ENCODE peak calls at places on chromosomes 7 and 10, in six cellular contexts. One of them, this sample, is unnamed.

GRCh38 chr7:8291742-8292141 is 29.8 kb upstream of the ICA1 start:
- DNase-seq in OCI-LY7: no peak
- DNase-seq in cardiac muscle cell: no peak
- DNase-seq in hepatocyte: no peak
- DNase-seq in adrenal gland: no peak
- DNase-seq in neuronal stem cell: no peak
- DNase-seq in this sample: no peak

GRCh38 chr7:54109501-54109900 is 432.7 kb upstream of the VSTM2A start:
- DNase-seq in OCI-LY7: no peak
- DNase-seq in cardiac muscle cell: no peak
- DNase-seq in hepatocyte: no peak
- DNase-seq in adrenal gland: no peak
- DNase-seq in neuronal stem cell: no peak
- DNase-seq in this sample: no peak

GRCh38 chr10:91596821-91597396 is 36.0 kb downstream of the PPP1R3C start:
- DNase-seq in OCI-LY7: no peak
- DNase-seq in cardiac muscle cell: no peak
- DNase-seq in hepatocyte: no peak
- DNase-seq in adrenal gland: no peak
- DNase-seq in neuronal stem cell: no peak
- DNase-seq in this sample: no peak

GRCh38 chr10:122879339-122880273 is at the start of gene FAM24B:
- DNase-seq in OCI-LY7: peak
- DNase-seq in cardiac muscle cell: peak
- DNase-seq in hepatocyte: peak
- DNase-seq in adrenal gland: peak
- DNase-seq in neuronal stem cell: peak
- DNase-seq in this sample: peak

GRCh38 chr7:116585967-116586366 is 61.1 kb downstream of the CAV1 start:
- DNase-seq in OCI-LY7: no peak
- DNase-seq in cardiac muscle cell: no peak
- DNase-seq in hepatocyte: no peak
- DNase-seq in adrenal gland: no peak
- DNase-seq in neuronal stem cell: no peak
- DNase-seq in this sample: no peak

GRCh38 chr7:36895112-36895511 is 170.8 kb upstream of the AOAH start:
- DNase-seq in OCI-LY7: no peak
- DNase-seq in cardiac muscle cell: no peak
- DNase-seq in hepatocyte: peak
- DNase-seq in adrenal gland: no peak
- DNase-seq in neuronal stem cell: no peak
- DNase-seq in this sample: no peak

GRCh38 chr7:40133561-40134427 is 628 bp downstream of the MPLKIP start:
- DNase-seq in OCI-LY7: peak
- DNase-seq in cardiac muscle cell: no peak
- DNase-seq in hepatocyte: peak
- DNase-seq in adrenal gland: peak
- DNase-seq in neuronal stem cell: no peak
- DNase-seq in this sample: no peak

GRCh38 chr7:4707134-4707651 is 25.1 kb downstream of the FOXK1 start:
- DNase-seq in OCI-LY7: no peak
- DNase-seq in cardiac muscle cell: no peak
- DNase-seq in hepatocyte: no peak
- DNase-seq in adrenal gland: no peak
- DNase-seq in neuronal stem cell: peak
- DNase-seq in this sample: no peak

GRCh38 chr10:21002097-21002878 is 105.2 kb upstream of the NEBL start:
- DNase-seq in OCI-LY7: no peak
- DNase-seq in cardiac muscle cell: no peak
- DNase-seq in hepatocyte: no peak
- DNase-seq in adrenal gland: no peak
- DNase-seq in neuronal stem cell: no peak
- DNase-seq in this sample: no peak

GRCh38 chr10:20993387-20994170 is 96.5 kb upstream of the NEBL start:
- DNase-seq in OCI-LY7: no peak
- DNase-seq in cardiac muscle cell: no peak
- DNase-seq in hepatocyte: no peak
- DNase-seq in adrenal gland: no peak
- DNase-seq in neuronal stem cell: no peak
- DNase-seq in this sample: no peak

GRCh38 chr10:20999713-21000112 is 102.6 kb upstream of the NEBL start:
- DNase-seq in OCI-LY7: no peak
- DNase-seq in cardiac muscle cell: no peak
- DNase-seq in hepatocyte: no peak
- DNase-seq in adrenal gland: no peak
- DNase-seq in neuronal stem cell: no peak
- DNase-seq in this sample: no peak

GRCh38 chr10:20995123-20995978 is 98.2 kb upstream of the NEBL start:
- DNase-seq in OCI-LY7: no peak
- DNase-seq in cardiac muscle cell: no peak
- DNase-seq in hepatocyte: no peak
- DNase-seq in adrenal gland: no peak
- DNase-seq in neuronal stem cell: no peak
- DNase-seq in this sample: no peak

GRCh38 chr10:20998036-20998435 is 100.9 kb upstream of the NEBL start:
- DNase-seq in OCI-LY7: no peak
- DNase-seq in cardiac muscle cell: no peak
- DNase-seq in hepatocyte: no peak
- DNase-seq in adrenal gland: no peak
- DNase-seq in neuronal stem cell: no peak
- DNase-seq in this sample: no peak
- H3K4me3 ChIP-seq in OCI-LY7: no peak
- H3K4me3 ChIP-seq in cardiac muscle cell: no peak
- H3K4me3 ChIP-seq in hepatocyte: no peak
- H3K4me3 ChIP-seq in adrenal gland: no peak
- H3K4me3 ChIP-seq in neuronal stem cell: no peak
- H3K4me3 ChIP-seq in this sample: no peak

GRCh38 chr7:149027055-149027454 is 1.2 kb downstream of the PDIA4 start:
- DNase-seq in OCI-LY7: peak
- DNase-seq in cardiac muscle cell: no peak
- DNase-seq in hepatocyte: no peak
- DNase-seq in adrenal gland: no peak
- DNase-seq in neuronal stem cell: no peak
- DNase-seq in this sample: no peak

GRCh38 chr7:149021725-149022062 is 6.6 kb downstream of the PDIA4 start:
- DNase-seq in OCI-LY7: no peak
- DNase-seq in cardiac muscle cell: no peak
- DNase-seq in hepatocyte: no peak
- DNase-seq in adrenal gland: no peak
- DNase-seq in neuronal stem cell: no peak
- DNase-seq in this sample: no peak

GRCh38 chr7:149022961-149023360 is 5.3 kb downstream of the PDIA4 start:
- DNase-seq in OCI-LY7: no peak
- DNase-seq in cardiac muscle cell: no peak
- DNase-seq in hepatocyte: no peak
- DNase-seq in adrenal gland: no peak
- DNase-seq in neuronal stem cell: no peak
- DNase-seq in this sample: no peak

GRCh38 chr7:149020483-149020882 is 7.8 kb downstream of the PDIA4 start:
- DNase-seq in OCI-LY7: no peak
- DNase-seq in cardiac muscle cell: no peak
- DNase-seq in hepatocyte: no peak
- DNase-seq in adrenal gland: no peak
- DNase-seq in neuronal stem cell: no peak
- DNase-seq in this sample: no peak

DNA sequence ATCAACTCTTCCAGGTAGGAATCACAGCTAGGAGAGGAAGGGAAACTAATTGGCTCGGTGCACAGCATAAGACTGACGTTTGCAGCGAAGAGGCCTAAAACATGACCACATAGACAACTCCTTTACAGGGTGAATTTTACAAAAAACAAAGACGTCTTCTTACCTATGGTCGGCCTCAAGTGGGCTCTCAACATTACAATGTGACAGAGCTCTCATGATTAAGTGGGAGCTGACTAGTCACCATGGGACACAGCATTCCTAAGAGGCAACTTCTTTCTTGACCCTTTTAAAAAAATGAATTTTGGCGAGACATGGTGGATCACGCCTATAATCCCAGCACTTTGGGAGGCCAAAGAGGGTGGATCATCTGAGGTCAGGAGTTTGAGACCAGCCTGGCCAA is 4.6 kb downstream of the PDIA4 start:
- DNase-seq in OCI-LY7: no peak
- DNase-seq in cardiac muscle cell: peak
- DNase-seq in hepatocyte: no peak
- DNase-seq in adrenal gland: no peak
- DNase-seq in neuronal stem cell: no peak
- DNase-seq in this sample: no peak
- H3K27ac ChIP-seq in OCI-LY7: no peak
- H3K27ac ChIP-seq in cardiac muscle cell: peak
- H3K27ac ChIP-seq in hepatocyte: no peak
- H3K27ac ChIP-seq in adrenal gland: no peak
- H3K27ac ChIP-seq in neuronal stem cell: no peak
- H3K27ac ChIP-seq in this sample: no peak

GRCh38 chr10:110076559-110077318 is 69.0 kb downstream of the ADD3 start:
- DNase-seq in OCI-LY7: peak
- DNase-seq in cardiac muscle cell: no peak
- DNase-seq in hepatocyte: peak
- DNase-seq in adrenal gland: peak
- DNase-seq in neuronal stem cell: no peak
- DNase-seq in this sample: peak

GRCh38 chr10:110074298-110074697 is 66.5 kb downstream of the ADD3 start:
- DNase-seq in OCI-LY7: no peak
- DNase-seq in cardiac muscle cell: peak
- DNase-seq in hepatocyte: no peak
- DNase-seq in adrenal gland: no peak
- DNase-seq in neuronal stem cell: no peak
- DNase-seq in this sample: no peak

GRCh38 chr10:110074986-110075664 is 67.3 kb downstream of the ADD3 start:
- DNase-seq in OCI-LY7: peak
- DNase-seq in cardiac muscle cell: no peak
- DNase-seq in hepatocyte: no peak
- DNase-seq in adrenal gland: no peak
- DNase-seq in neuronal stem cell: no peak
- DNase-seq in this sample: no peak

GRCh38 chr10:110077436-110078120 is 69.8 kb downstream of the ADD3 start:
- DNase-seq in OCI-LY7: no peak
- DNase-seq in cardiac muscle cell: no peak
- DNase-seq in hepatocyte: no peak
- DNase-seq in adrenal gland: no peak
- DNase-seq in neuronal stem cell: no peak
- DNase-seq in this sample: no peak

DNA sequence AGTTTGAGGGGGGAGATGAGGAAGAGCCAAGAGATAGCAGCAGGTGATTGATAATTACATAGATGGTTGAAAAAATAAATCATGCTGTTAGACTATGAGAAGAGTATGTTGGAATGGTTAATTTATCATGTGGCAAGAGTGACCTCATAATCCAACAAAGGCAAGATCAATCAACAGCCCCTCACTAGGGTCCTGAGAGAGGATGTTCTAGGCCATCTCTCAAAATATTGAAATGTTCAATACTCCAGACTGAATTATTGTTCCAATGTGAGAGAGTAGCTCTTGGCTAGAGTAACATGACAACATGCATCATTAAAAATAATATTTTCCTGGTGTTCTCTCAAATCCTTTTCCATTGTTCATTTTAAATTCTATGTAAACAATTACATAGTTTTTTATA is 67.9 kb downstream of the ADD3 start:
- DNase-seq in OCI-LY7: no peak
- DNase-seq in cardiac muscle cell: no peak
- DNase-seq in hepatocyte: no peak
- DNase-seq in adrenal gland: no peak
- DNase-seq in neuronal stem cell: no peak
- DNase-seq in this sample: no peak
- H3K4me3 ChIP-seq in OCI-LY7: no peak
- H3K4me3 ChIP-seq in cardiac muscle cell: no peak
- H3K4me3 ChIP-seq in hepatocyte: no peak
- H3K4me3 ChIP-seq in adrenal gland: no peak
- H3K4me3 ChIP-seq in neuronal stem cell: no peak
- H3K4me3 ChIP-seq in this sample: no peak

GRCh38 chr7:134462337-134462925 is 3.5 kb upstream of the AKR1B1 start:
- DNase-seq in OCI-LY7: no peak
- DNase-seq in cardiac muscle cell: no peak
- DNase-seq in hepatocyte: no peak
- DNase-seq in adrenal gland: no peak
- DNase-seq in neuronal stem cell: no peak
- DNase-seq in this sample: no peak
- H3K27ac ChIP-seq in OCI-LY7: no peak
- H3K27ac ChIP-seq in cardiac muscle cell: no peak
- H3K27ac ChIP-seq in hepatocyte: no peak
- H3K27ac ChIP-seq in adrenal gland: no peak
- H3K27ac ChIP-seq in neuronal stem cell: no peak
- H3K27ac ChIP-seq in this sample: no peak

GRCh38 chr10:28664369-28664740 is 13.0 kb upstream of the BAMBI start:
- DNase-seq in OCI-LY7: no peak
- DNase-seq in cardiac muscle cell: no peak
- DNase-seq in hepatocyte: no peak
- DNase-seq in adrenal gland: no peak
- DNase-seq in neuronal stem cell: no peak
- DNase-seq in this sample: no peak

GRCh38 chr10:28663576-28664368 is 13.5 kb upstream of the BAMBI start:
- DNase-seq in OCI-LY7: peak
- DNase-seq in cardiac muscle cell: peak
- DNase-seq in hepatocyte: peak
- DNase-seq in adrenal gland: peak
- DNase-seq in neuronal stem cell: peak
- DNase-seq in this sample: peak

GRCh38 chr10:28666751-28667467 is 10.4 kb upstream of the BAMBI start:
- DNase-seq in OCI-LY7: no peak
- DNase-seq in cardiac muscle cell: no peak
- DNase-seq in hepatocyte: no peak
- DNase-seq in adrenal gland: no peak
- DNase-seq in neuronal stem cell: no peak
- DNase-seq in this sample: no peak

GRCh38 chr10:28669227-28670173 is 7.8 kb upstream of the BAMBI start:
- DNase-seq in OCI-LY7: no peak
- DNase-seq in cardiac muscle cell: no peak
- DNase-seq in hepatocyte: no peak
- DNase-seq in adrenal gland: no peak
- DNase-seq in neuronal stem cell: no peak
- DNase-seq in this sample: no peak

GRCh38 chr10:28668363-28669226 is 8.7 kb upstream of the BAMBI start:
- DNase-seq in OCI-LY7: no peak
- DNase-seq in cardiac muscle cell: peak
- DNase-seq in hepatocyte: peak
- DNase-seq in adrenal gland: peak
- DNase-seq in neuronal stem cell: no peak
- DNase-seq in this sample: peak
- H3K4me3 ChIP-seq in OCI-LY7: no peak
- H3K4me3 ChIP-seq in cardiac muscle cell: peak
- H3K4me3 ChIP-seq in hepatocyte: peak
- H3K4me3 ChIP-seq in adrenal gland: no peak
- H3K4me3 ChIP-seq in neuronal stem cell: peak
- H3K4me3 ChIP-seq in this sample: peak

GRCh38 chr10:125161570-125162139 is 1.3 kb upstream of the CTBP2 start:
- DNase-seq in OCI-LY7: no peak
- DNase-seq in cardiac muscle cell: peak
- DNase-seq in hepatocyte: peak
- DNase-seq in adrenal gland: peak
- DNase-seq in neuronal stem cell: no peak
- DNase-seq in this sample: peak
- H3K27ac ChIP-seq in OCI-LY7: no peak
- H3K27ac ChIP-seq in cardiac muscle cell: peak
- H3K27ac ChIP-seq in hepatocyte: peak
- H3K27ac ChIP-seq in adrenal gland: peak
- H3K27ac ChIP-seq in neuronal stem cell: peak
- H3K27ac ChIP-seq in this sample: peak

DNA sequence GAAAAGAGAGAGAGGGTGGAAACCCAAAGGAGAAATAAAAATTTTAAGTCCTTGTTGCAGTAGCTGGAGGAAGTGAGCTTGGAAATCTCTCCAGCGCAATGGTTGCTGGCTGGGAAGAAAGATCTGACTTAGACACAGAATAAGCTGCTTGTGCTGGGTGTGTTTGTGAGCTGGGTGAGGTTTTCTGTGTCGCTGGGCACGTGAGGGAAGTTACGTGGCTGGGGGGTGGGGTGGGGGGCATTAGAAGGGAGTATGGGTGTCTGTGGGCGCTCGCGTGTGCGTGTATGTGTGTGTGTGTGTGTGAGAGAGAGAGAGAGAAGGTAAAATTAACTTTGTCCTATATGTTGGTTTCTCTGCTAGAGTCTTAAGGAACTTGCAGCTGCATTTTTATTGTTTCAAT is 11.6 kb downstream of the TCF7L2 start:
- DNase-seq in OCI-LY7: no peak
- DNase-seq in cardiac muscle cell: no peak
- DNase-seq in hepatocyte: no peak
- DNase-seq in adrenal gland: no peak
- DNase-seq in neuronal stem cell: no peak
- DNase-seq in this sample: no peak
- H3K4me3 ChIP-seq in OCI-LY7: no peak
- H3K4me3 ChIP-seq in cardiac muscle cell: no peak
- H3K4me3 ChIP-seq in hepatocyte: no peak
- H3K4me3 ChIP-seq in adrenal gland: no peak
- H3K4me3 ChIP-seq in neuronal stem cell: no peak
- H3K4me3 ChIP-seq in this sample: no peak

This sample was measured in left lung.